ENCODE peak calls at places on chromosome 4, in six cellular contexts. One of them, this sample, is unnamed. For H3K27me3, the result is how much of the 10 kb centered on the place peaks cover.

GRCh38 chr4:176548571-176548970 is 228.8 kb downstream of the SPCS3 start:
- DNase-seq in brain microvascular endothelial cell: peak
- DNase-seq in GM23338: no peak
- DNase-seq in CD4-positive, CD25-positive, alpha-beta regulatory T cell: no peak
- DNase-seq in neuronal stem cell: no peak
- DNase-seq in stomach: no peak
- DNase-seq in this sample: no peak

GRCh38 chr4:53455766-53456165 is 78.3 kb downstream of the FIP1L1 start:
- DNase-seq in CD4-positive, CD25-positive, alpha-beta regulatory T cell: no peak
- DNase-seq in stomach: no peak
- DNase-seq in neuronal stem cell: no peak
- DNase-seq in brain microvascular endothelial cell: no peak
- DNase-seq in GM23338: no peak
- DNase-seq in this sample: no peak

GRCh38 chr4:174714393-174715211 is 114.4 kb downstream of the GLRA3 start:
- DNase-seq in stomach: peak
- DNase-seq in GM23338: peak
- DNase-seq in CD4-positive, CD25-positive, alpha-beta regulatory T cell: no peak
- DNase-seq in neuronal stem cell: peak
- DNase-seq in brain microvascular endothelial cell: peak
- DNase-seq in this sample: no peak

GRCh38 chr4:184906480-184907097 is 80.8 kb upstream of the ACSL1 start:
- DNase-seq in stomach: no peak
- DNase-seq in GM23338: no peak
- DNase-seq in neuronal stem cell: no peak
- DNase-seq in brain microvascular endothelial cell: no peak
- DNase-seq in CD4-positive, CD25-positive, alpha-beta regulatory T cell: no peak
- DNase-seq in this sample: no peak

GRCh38 chr4:15792974-15793373 is 14.8 kb downstream of the CD38 start:
- DNase-seq in CD4-positive, CD25-positive, alpha-beta regulatory T cell: no peak
- DNase-seq in stomach: no peak
- DNase-seq in GM23338: no peak
- DNase-seq in neuronal stem cell: no peak
- DNase-seq in brain microvascular endothelial cell: no peak
- DNase-seq in this sample: no peak

GRCh38 chr4:2024683-2025082 is 15.9 kb upstream of the NELFA start:
- DNase-seq in stomach: no peak
- DNase-seq in brain microvascular endothelial cell: no peak
- DNase-seq in neuronal stem cell: no peak
- DNase-seq in GM23338: no peak
- DNase-seq in CD4-positive, CD25-positive, alpha-beta regulatory T cell: no peak
- DNase-seq in this sample: no peak

GRCh38 chr4:186168750-186169149 is 22.6 kb upstream of the CYP4V2 start:
- DNase-seq in neuronal stem cell: no peak
- DNase-seq in GM23338: peak
- DNase-seq in CD4-positive, CD25-positive, alpha-beta regulatory T cell: no peak
- DNase-seq in brain microvascular endothelial cell: no peak
- DNase-seq in stomach: no peak
- DNase-seq in this sample: no peak

GRCh38 chr4:83282049-83282535 is 2.5 kb downstream of the COQ2 start:
- DNase-seq in brain microvascular endothelial cell: peak
- DNase-seq in stomach: peak
- DNase-seq in neuronal stem cell: peak
- DNase-seq in GM23338: peak
- DNase-seq in CD4-positive, CD25-positive, alpha-beta regulatory T cell: peak
- DNase-seq in this sample: no peak

GRCh38 chr4:182562350-182562749 is 319.1 kb downstream of the TENM3 start:
- DNase-seq in GM23338: no peak
- DNase-seq in CD4-positive, CD25-positive, alpha-beta regulatory T cell: no peak
- DNase-seq in neuronal stem cell: no peak
- DNase-seq in brain microvascular endothelial cell: no peak
- DNase-seq in stomach: no peak
- DNase-seq in this sample: no peak

GRCh38 chr4:39697740-39698423 is at the start of gene UBE2K:
- DNase-seq in neuronal stem cell: peak
- DNase-seq in brain microvascular endothelial cell: peak
- DNase-seq in CD4-positive, CD25-positive, alpha-beta regulatory T cell: peak
- DNase-seq in stomach: peak
- DNase-seq in GM23338: peak
- DNase-seq in this sample: peak

GRCh38 chr4:156634612-156635011 is 337.0 kb downstream of the PDGFC start:
- DNase-seq in GM23338: no peak
- DNase-seq in stomach: no peak
- DNase-seq in neuronal stem cell: no peak
- DNase-seq in brain microvascular endothelial cell: peak
- DNase-seq in CD4-positive, CD25-positive, alpha-beta regulatory T cell: no peak
- DNase-seq in this sample: no peak

GRCh38 chr4:65383589-65384305 is 286.5 kb downstream of the EPHA5 start:
- DNase-seq in brain microvascular endothelial cell: peak
- DNase-seq in stomach: no peak
- DNase-seq in GM23338: no peak
- DNase-seq in CD4-positive, CD25-positive, alpha-beta regulatory T cell: no peak
- DNase-seq in neuronal stem cell: no peak
- DNase-seq in this sample: no peak

GRCh38 chr4:3077796-3078195 is 3.3 kb downstream of the HTT start:
- DNase-seq in brain microvascular endothelial cell: no peak
- DNase-seq in CD4-positive, CD25-positive, alpha-beta regulatory T cell: no peak
- DNase-seq in neuronal stem cell: no peak
- DNase-seq in GM23338: no peak
- DNase-seq in stomach: no peak
- DNase-seq in this sample: no peak

GRCh38 chr4:38964942-38965775 is 67.0 kb downstream of the TMEM156 start:
- DNase-seq in brain microvascular endothelial cell: no peak
- DNase-seq in GM23338: no peak
- DNase-seq in neuronal stem cell: no peak
- DNase-seq in stomach: no peak
- DNase-seq in CD4-positive, CD25-positive, alpha-beta regulatory T cell: no peak
- DNase-seq in this sample: no peak

GRCh38 chr4:6563935-6564645 is 10.9 kb upstream of the MAN2B2 start:
- DNase-seq in CD4-positive, CD25-positive, alpha-beta regulatory T cell: no peak
- DNase-seq in brain microvascular endothelial cell: no peak
- DNase-seq in GM23338: peak
- DNase-seq in stomach: no peak
- DNase-seq in neuronal stem cell: no peak
- DNase-seq in this sample: no peak

GRCh38 chr4:6567218-6567617 is 7.8 kb upstream of the MAN2B2 start:
- DNase-seq in GM23338: no peak
- DNase-seq in brain microvascular endothelial cell: no peak
- DNase-seq in neuronal stem cell: no peak
- DNase-seq in CD4-positive, CD25-positive, alpha-beta regulatory T cell: no peak
- DNase-seq in stomach: no peak
- DNase-seq in this sample: no peak

GRCh38 chr4:6566582-6567190 is 8.3 kb upstream of the MAN2B2 start:
- DNase-seq in GM23338: no peak
- DNase-seq in neuronal stem cell: no peak
- DNase-seq in stomach: no peak
- DNase-seq in CD4-positive, CD25-positive, alpha-beta regulatory T cell: no peak
- DNase-seq in brain microvascular endothelial cell: no peak
- DNase-seq in this sample: no peak

GRCh38 chr4:6568148-6568547 is 6.8 kb upstream of the MAN2B2 start:
- DNase-seq in GM23338: no peak
- DNase-seq in brain microvascular endothelial cell: no peak
- DNase-seq in neuronal stem cell: no peak
- DNase-seq in CD4-positive, CD25-positive, alpha-beta regulatory T cell: no peak
- DNase-seq in stomach: no peak
- DNase-seq in this sample: no peak

DNA sequence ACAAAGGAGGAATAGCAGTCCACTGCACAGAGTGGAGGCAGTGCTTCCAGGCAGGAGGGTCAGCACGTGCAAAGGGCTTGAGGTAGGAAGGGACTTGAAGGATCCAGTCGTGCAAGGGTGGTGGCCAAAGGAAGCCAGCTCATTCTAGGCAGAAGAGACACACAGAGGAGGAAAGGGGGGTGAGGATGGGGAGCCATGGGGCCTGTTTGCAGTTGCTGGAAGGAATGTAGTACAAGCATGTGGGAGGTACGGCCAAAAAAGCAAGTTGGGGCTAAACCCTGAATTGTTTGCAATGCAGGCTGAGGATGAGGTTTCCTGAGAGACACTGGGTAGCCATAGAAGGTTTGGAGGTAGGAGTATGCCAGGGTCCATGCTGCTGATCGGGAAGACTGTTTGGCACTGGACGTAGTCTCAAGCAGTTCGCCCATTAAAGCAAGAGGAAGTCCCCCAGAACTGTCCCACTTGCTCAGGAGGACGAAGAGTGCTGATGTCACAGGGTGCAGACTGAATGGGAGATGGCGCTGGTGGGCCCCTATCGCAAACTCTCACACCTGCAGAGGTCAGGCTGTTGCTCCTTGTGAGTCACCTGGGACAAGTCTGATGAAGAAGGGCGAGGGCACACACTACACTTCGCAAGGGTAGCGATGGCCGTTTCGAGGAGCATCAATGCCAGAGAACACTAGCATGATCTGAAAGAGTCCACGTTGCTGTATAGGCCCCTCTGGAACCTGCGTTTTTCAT is 9.1 kb upstream of the MAN2B2 start:
- DNase-seq in brain microvascular endothelial cell: no peak
- DNase-seq in neuronal stem cell: no peak
- DNase-seq in stomach: no peak
- DNase-seq in CD4-positive, CD25-positive, alpha-beta regulatory T cell: no peak
- DNase-seq in GM23338: no peak
- DNase-seq in this sample: no peak
- H3K27me3 ChIP-seq in brain microvascular endothelial cell: under half
- H3K27me3 ChIP-seq in neuronal stem cell: half or more
- H3K27me3 ChIP-seq in stomach: under half
- H3K27me3 ChIP-seq in CD4-positive, CD25-positive, alpha-beta regulatory T cell: under half
- H3K27me3 ChIP-seq in GM23338: half or more
- H3K27me3 ChIP-seq in this sample: under half

GRCh38 chr4:4865705-4866123 is 6.2 kb downstream of the MSX1 start:
- DNase-seq in stomach: no peak
- DNase-seq in neuronal stem cell: no peak
- DNase-seq in brain microvascular endothelial cell: no peak
- DNase-seq in GM23338: peak
- DNase-seq in CD4-positive, CD25-positive, alpha-beta regulatory T cell: no peak
- DNase-seq in this sample: no peak
- H3K27me3 ChIP-seq in stomach: half or more
- H3K27me3 ChIP-seq in neuronal stem cell: half or more
- H3K27me3 ChIP-seq in brain microvascular endothelial cell: half or more
- H3K27me3 ChIP-seq in GM23338: half or more
- H3K27me3 ChIP-seq in CD4-positive, CD25-positive, alpha-beta regulatory T cell: half or more
- H3K27me3 ChIP-seq in this sample: half or more

GRCh38 chr4:173528378-173529321 is 1.4 kb downstream of the HAND2 start:
- DNase-seq in CD4-positive, CD25-positive, alpha-beta regulatory T cell: no peak
- DNase-seq in neuronal stem cell: peak
- DNase-seq in stomach: no peak
- DNase-seq in brain microvascular endothelial cell: no peak
- DNase-seq in GM23338: peak
- DNase-seq in this sample: no peak
- H3K27me3 ChIP-seq in CD4-positive, CD25-positive, alpha-beta regulatory T cell: under half
- H3K27me3 ChIP-seq in neuronal stem cell: half or more
- H3K27me3 ChIP-seq in stomach: half or more
- H3K27me3 ChIP-seq in brain microvascular endothelial cell: half or more
- H3K27me3 ChIP-seq in GM23338: half or more
- H3K27me3 ChIP-seq in this sample: half or more

GRCh38 chr4:179272282-179272681 is 1830.0 kb upstream of the AGA start:
- DNase-seq in CD4-positive, CD25-positive, alpha-beta regulatory T cell: no peak
- DNase-seq in GM23338: peak
- DNase-seq in brain microvascular endothelial cell: no peak
- DNase-seq in stomach: no peak
- DNase-seq in neuronal stem cell: no peak
- DNase-seq in this sample: no peak
- H3K27me3 ChIP-seq in CD4-positive, CD25-positive, alpha-beta regulatory T cell: under half
- H3K27me3 ChIP-seq in GM23338: under half
- H3K27me3 ChIP-seq in brain microvascular endothelial cell: under half
- H3K27me3 ChIP-seq in stomach: under half
- H3K27me3 ChIP-seq in neuronal stem cell: under half
- H3K27me3 ChIP-seq in this sample: under half